ENCODE peak calls at places on chromosomes 4 and X, in five cellular contexts. M is adrenal gland; F is CD8-positive, alpha-beta T cell; A is mesendoderm; D is tibial nerve. J is an unnamed sample.

GRCh38 chr4:123587983-123588494 is 191.4 kb downstream of the SPRY1 start:
- DNase-seq in M (peak), F (no peak), A (no peak), D (no peak), J (no peak)

GRCh38 chr4:60822986-60823385 is 377.1 kb upstream of the ADGRL3 start:
- DNase-seq in M (no peak), F (no peak), A (no peak), D (no peak), J (no peak)

GRCh38 chrX:115357316-115357715 is 67.8 kb downstream of the LUZP4 start:
- DNase-seq in M (no peak), F (no peak), A (no peak), D (no peak), J (no peak)

GRCh38 chrX:16665089-16665488 is 15.1 kb downstream of the S100G start:
- DNase-seq in M (no peak), F (no peak), A (no peak), D (no peak), J (no peak)

GRCh38 chrX:122441451-122441850 is 742.6 kb upstream of the GRIA3 start:
- DNase-seq in M (no peak), F (no peak), A (no peak), D (no peak), J (no peak)

GRCh38 chr4:40193018-40193571 is 3.7 kb upstream of the RHOH start:
- DNase-seq in M (no peak), F (no peak), A (no peak), D (no peak), J (no peak)

GRCh38 chr4:72951628-72952027 is 117.9 kb downstream of the COX18 start:
- DNase-seq in M (no peak), F (no peak), A (no peak), D (no peak), J (no peak)

GRCh38 chr4:33715996-33716395 is 2528.3 kb downstream of the ARAP2 start:
- DNase-seq in M (no peak), F (no peak), A (no peak), D (no peak), J (no peak)

GRCh38 chr4:189773909-189774308 is 166.8 kb upstream of the FRG1 start:
- DNase-seq in M (no peak), F (no peak), A (peak), D (no peak), J (no peak)

GRCh38 chrX:56733459-56734046 is 4.5 kb downstream of the NBDY start:
- DNase-seq in M (peak), F (peak), A (peak), D (peak), J (peak)

GRCh38 chr4:7462509-7462971 is 27.8 kb upstream of the PSAPL1 start:
- DNase-seq in M (peak), F (no peak), A (peak), D (peak), J (peak)

GRCh38 chrX:41596586-41596985 is 92.2 kb upstream of the GPR34 start:
- DNase-seq in M (no peak), F (no peak), A (no peak), D (no peak), J (no peak)

GRCh38 chr4:71553605-71554004 is 214.8 kb downstream of the SLC4A4 start:
- DNase-seq in M (no peak), F (no peak), A (peak), D (no peak), J (no peak)

GRCh38 chr4:148004228-148004813 is 272.4 kb downstream of the ARHGAP10 start:
- DNase-seq in M (no peak), F (no peak), A (no peak), D (peak), J (no peak)

GRCh38 chr4:127400736-127401346 is 231.9 kb upstream of the INTU start:
- DNase-seq in M (peak), F (no peak), A (peak), D (peak), J (peak)

GRCh38 chr4:67565284-67565683 is 6.8 kb downstream of the STAP1 start:
- DNase-seq in M (no peak), F (no peak), A (no peak), D (no peak), J (no peak)

GRCh38 chr4:144948009-144948408 is 150.0 kb downstream of the ANAPC10 start:
- DNase-seq in M (no peak), F (no peak), A (peak), D (no peak), J (no peak)

GRCh38 chrX:44093431-44093830 is 120.2 kb upstream of the NDP start:
- DNase-seq in M (no peak), F (no peak), A (no peak), D (no peak), J (no peak)

GRCh38 chr4:11597506-11597905 is 168.8 kb upstream of the HS3ST1 start:
- DNase-seq in M (no peak), F (no peak), A (no peak), D (no peak), J (no peak)

GRCh38 chr4:17502764-17503163 is 9.1 kb downstream of the QDPR start:
- DNase-seq in M (no peak), F (no peak), A (no peak), D (no peak), J (no peak)

GRCh38 chr4:139556735-139557505 is 901 bp upstream of the SETD7 start:
- DNase-seq in M (peak), F (peak), A (peak), D (peak), J (peak)

GRCh38 chr4:19214591-19214990 is 1037.1 kb upstream of the SLIT2 start:
- DNase-seq in M (no peak), F (no peak), A (no peak), D (no peak), J (no peak)

GRCh38 chr4:38802561-38803355 is 1.8 kb downstream of the TLR1 start:
- DNase-seq in M (no peak), F (no peak), A (peak), D (no peak), J (no peak)

GRCh38 chrX:41912922-41913321 is 10.4 kb downstream of the CASK start:
- DNase-seq in M (no peak), F (no peak), A (no peak), D (no peak), J (no peak)

GRCh38 chrX:130118396-130118795 is 8.1 kb upstream of the ELF4 start:
- DNase-seq in M (no peak), F (no peak), A (no peak), D (no peak), J (no peak)

GRCh38 chr4:121070274-121070673 is 2.1 kb downstream of the NDNF start:
- DNase-seq in M (no peak), F (no peak), A (peak), D (no peak), J (no peak)

GRCh38 chrX:77749695-77750094 is 36.3 kb downstream of the ATRX start:
- DNase-seq in M (no peak), F (no peak), A (peak), D (no peak), J (no peak)

GRCh38 chrX:31423575-31424284 is 351.9 kb upstream of the FTHL17 start:
- DNase-seq in M (peak), F (no peak), A (peak), D (peak), J (peak)

GRCh38 chr4:4226606-4227438 is at the start of gene OTOP1:
- DNase-seq in M (no peak), F (no peak), A (no peak), D (no peak), J (no peak)

GRCh38 chrX:110759785-110760184 is 35.8 kb downstream of the CHRDL1 start:
- DNase-seq in M (no peak), F (no peak), A (no peak), D (no peak), J (no peak)

GRCh38 chrX:30971761-30972603 is 82.9 kb upstream of the TAB3 start:
- DNase-seq in M (peak), F (peak), A (peak), D (no peak), J (peak)

GRCh38 chr4:1564535-1565375 is 119.4 kb downstream of the FAM53A start:
- DNase-seq in M (no peak), F (no peak), A (no peak), D (no peak), J (no peak)
- H3K27ac ChIP-seq in M (no peak), F (no peak), A (no peak), D (no peak), J (no peak)

GRCh38 chr4:1715002-1715761 is 3.1 kb upstream of the SLBP start:
- DNase-seq in M (no peak), F (no peak), A (no peak), D (no peak), J (no peak)
- H3K27ac ChIP-seq in M (peak), F (no peak), A (no peak), D (no peak), J (no peak)

GRCh38 chrX:120791013-120791643 is 84.5 kb downstream of the CT47B1 start:
- DNase-seq in M (peak), F (no peak), A (peak), D (peak), J (peak)

GRCh38 chrX:120790118-120790517 is 85.5 kb downstream of the CT47B1 start:
- DNase-seq in M (peak), F (no peak), A (peak), D (peak), J (peak)

GRCh38 chrX:120793098-120793497 is 82.6 kb downstream of the CT47B1 start:
- DNase-seq in M (no peak), F (no peak), A (no peak), D (no peak), J (no peak)

GRCh38 chrX:120794525-120794975 is 81.1 kb downstream of the CT47B1 start:
- DNase-seq in M (no peak), F (no peak), A (no peak), D (no peak), J (no peak)

DNA sequence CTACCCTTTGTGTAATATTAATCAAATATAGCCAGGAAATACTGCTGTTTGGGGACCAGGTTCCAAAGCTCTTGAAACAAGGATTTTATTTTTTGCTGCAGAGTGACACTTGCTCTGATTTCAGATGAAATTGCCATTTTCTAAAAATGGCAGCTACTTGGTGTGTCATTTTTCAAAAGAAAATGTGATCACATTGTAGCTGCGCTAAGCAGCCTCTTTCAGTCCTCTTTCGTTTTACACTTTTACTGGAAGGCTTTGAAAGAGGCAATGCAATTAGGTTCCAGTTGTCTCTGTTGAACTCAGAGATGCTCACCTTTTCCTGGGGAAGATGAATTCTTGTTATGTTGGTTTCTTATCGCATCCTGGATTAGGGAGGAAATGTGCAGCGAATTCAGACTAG is 85.1 kb downstream of the CT47B1 start:
- DNase-seq in M (no peak), F (no peak), A (no peak), D (no peak), J (no peak)
- H3K27ac ChIP-seq in M (no peak), F (no peak), A (no peak), D (no peak), J (no peak)

GRCh38 chr4:83455300-83456183 is at the start of the genes HELQ and MRPS18C:
- DNase-seq in M (peak), F (peak), A (peak), D (peak), J (peak)

GRCh38 chr4:83454626-83455025 is 997 bp downstream of the HELQ start:
- DNase-seq in M (no peak), F (no peak), A (no peak), D (no peak), J (no peak)

GRCh38 chr4:83456184-83456501 is 285 bp downstream of the MRPS18C start:
- DNase-seq in M (no peak), F (no peak), A (no peak), D (no peak), J (no peak)
- H3K27ac ChIP-seq in M (peak), F (peak), A (no peak), D (peak), J (peak)

GRCh38 chr4:8656185-8656517 is 63.6 kb downstream of the CPZ start:
- DNase-seq in M (no peak), F (no peak), A (no peak), D (no peak), J (no peak)

GRCh38 chr4:8655411-8656184 is 63.0 kb downstream of the CPZ start:
- DNase-seq in M (no peak), F (no peak), A (no peak), D (no peak), J (no peak)

GRCh38 chr4:8653326-8654000 is 60.9 kb downstream of the CPZ start:
- DNase-seq in M (no peak), F (no peak), A (no peak), D (no peak), J (no peak)

GRCh38 chr4:8657381-8657776 is 64.8 kb downstream of the CPZ start:
- DNase-seq in M (no peak), F (no peak), A (no peak), D (no peak), J (no peak)

GRCh38 chr4:8656711-8657380 is 64.3 kb downstream of the CPZ start:
- DNase-seq in M (no peak), F (no peak), A (no peak), D (no peak), J (no peak)
- H3K27ac ChIP-seq in M (no peak), F (no peak), A (no peak), D (no peak), J (no peak)

DNA sequence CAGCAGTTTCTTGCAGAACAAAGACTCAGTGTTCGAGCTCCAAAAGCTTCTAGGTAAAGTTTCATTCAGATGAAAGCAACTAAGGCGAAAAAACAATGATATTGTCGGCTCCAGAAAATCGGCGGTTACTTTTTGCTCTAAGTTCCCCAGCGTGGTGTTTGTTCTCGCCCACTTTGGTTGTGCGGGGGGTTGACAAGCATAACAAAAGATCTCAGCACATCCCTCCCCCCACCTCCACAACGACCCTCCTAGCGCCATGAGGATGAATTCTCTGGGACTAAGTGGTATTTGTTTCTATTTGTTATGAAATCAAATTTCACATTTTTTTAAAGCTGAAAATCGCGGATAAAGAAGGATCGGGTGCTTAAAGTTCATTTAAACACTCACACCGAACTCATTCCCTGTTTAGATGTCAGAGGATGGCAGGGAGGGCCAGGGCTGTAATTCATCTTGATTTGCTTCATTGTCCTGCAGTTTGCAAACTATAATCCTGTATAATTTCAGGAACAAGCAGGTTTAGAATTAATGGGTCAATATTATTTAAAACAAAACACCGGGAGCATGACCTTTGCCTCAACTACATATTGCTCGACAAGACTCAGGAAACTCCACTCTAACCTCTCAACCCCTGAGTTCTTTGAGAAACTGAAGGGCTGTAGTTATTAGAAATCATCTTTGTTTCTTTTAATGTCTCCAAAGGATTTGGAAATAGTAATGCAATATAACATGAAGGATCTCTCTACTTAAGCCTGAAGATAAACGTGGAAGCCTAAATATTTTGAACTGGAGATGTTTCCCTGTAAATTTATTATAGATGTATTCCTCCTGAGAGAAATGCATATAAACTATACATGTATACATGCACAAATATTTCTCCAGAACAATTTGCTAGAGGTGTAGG is 6.5 kb downstream of the PITX2 start:
- DNase-seq in M (no peak), F (no peak), A (no peak), D (no peak), J (no peak)
- H3K27ac ChIP-seq in M (no peak), F (no peak), A (peak), D (no peak), J (no peak)

J was measured in body of pancreas.